ENCODE peak calls at places on chromosomes 6 and 20, in nine cellular contexts. One of them, this sample, is unnamed. For H3K4me1, the result is how much of the 10 kb centered on the place peaks cover.

GRCh38 chr6:89970072-89970471 is 75.8 kb downstream of the GJA10 start:
- DNase-seq in heart left ventricle: no peak
- DNase-seq in stomach: no peak
- DNase-seq in astrocyte: no peak
- DNase-seq in mammary epithelial cell: no peak
- DNase-seq in foreskin keratinocyte: no peak
- DNase-seq in tibial nerve: no peak
- DNase-seq in transverse colon: no peak
- DNase-seq in A673: no peak
- DNase-seq in this sample: no peak

GRCh38 chr6:139287868-139288267 is 3.9 kb downstream of the TXLNB start:
- DNase-seq in heart left ventricle: no peak
- DNase-seq in stomach: no peak
- DNase-seq in astrocyte: no peak
- DNase-seq in mammary epithelial cell: no peak
- DNase-seq in foreskin keratinocyte: no peak
- DNase-seq in tibial nerve: no peak
- DNase-seq in transverse colon: no peak
- DNase-seq in A673: no peak
- DNase-seq in this sample: no peak

GRCh38 chr6:110066091-110066490 is 88.0 kb downstream of the GPR6 start:
- DNase-seq in heart left ventricle: no peak
- DNase-seq in stomach: no peak
- DNase-seq in astrocyte: no peak
- DNase-seq in mammary epithelial cell: no peak
- DNase-seq in foreskin keratinocyte: no peak
- DNase-seq in tibial nerve: no peak
- DNase-seq in transverse colon: no peak
- DNase-seq in A673: no peak
- DNase-seq in this sample: no peak

GRCh38 chr20:44696315-44696714 is 18.9 kb upstream of the CCN5 start:
- DNase-seq in heart left ventricle: no peak
- DNase-seq in stomach: no peak
- DNase-seq in astrocyte: no peak
- DNase-seq in mammary epithelial cell: no peak
- DNase-seq in foreskin keratinocyte: no peak
- DNase-seq in tibial nerve: no peak
- DNase-seq in transverse colon: no peak
- DNase-seq in A673: peak
- DNase-seq in this sample: no peak

GRCh38 chr20:2814587-2815051 is at the start of gene C20orf141:
- DNase-seq in heart left ventricle: no peak
- DNase-seq in stomach: no peak
- DNase-seq in astrocyte: peak
- DNase-seq in mammary epithelial cell: peak
- DNase-seq in foreskin keratinocyte: peak
- DNase-seq in tibial nerve: peak
- DNase-seq in transverse colon: peak
- DNase-seq in A673: peak
- DNase-seq in this sample: no peak

GRCh38 chr6:37024665-37025337 is 19.3 kb downstream of the FGD2 start:
- DNase-seq in heart left ventricle: no peak
- DNase-seq in stomach: peak
- DNase-seq in astrocyte: no peak
- DNase-seq in mammary epithelial cell: peak
- DNase-seq in foreskin keratinocyte: peak
- DNase-seq in tibial nerve: no peak
- DNase-seq in transverse colon: no peak
- DNase-seq in A673: peak
- DNase-seq in this sample: peak

GRCh38 chr6:30752164-30752927 is 8.0 kb upstream of the IER3 start:
- DNase-seq in heart left ventricle: peak
- DNase-seq in stomach: peak
- DNase-seq in astrocyte: peak
- DNase-seq in mammary epithelial cell: peak
- DNase-seq in foreskin keratinocyte: peak
- DNase-seq in tibial nerve: peak
- DNase-seq in transverse colon: peak
- DNase-seq in A673: peak
- DNase-seq in this sample: peak

GRCh38 chr6:82988904-82989303 is 76.7 kb downstream of the UBE3D start:
- DNase-seq in heart left ventricle: no peak
- DNase-seq in stomach: no peak
- DNase-seq in astrocyte: peak
- DNase-seq in mammary epithelial cell: no peak
- DNase-seq in foreskin keratinocyte: no peak
- DNase-seq in tibial nerve: no peak
- DNase-seq in transverse colon: no peak
- DNase-seq in A673: no peak
- DNase-seq in this sample: no peak

GRCh38 chr6:112470396-112470795 is 123.3 kb downstream of the RFPL4B start:
- DNase-seq in heart left ventricle: no peak
- DNase-seq in stomach: no peak
- DNase-seq in astrocyte: peak
- DNase-seq in mammary epithelial cell: no peak
- DNase-seq in foreskin keratinocyte: no peak
- DNase-seq in tibial nerve: no peak
- DNase-seq in transverse colon: no peak
- DNase-seq in A673: no peak
- DNase-seq in this sample: no peak

GRCh38 chr20:23622839-23623343 is 14.9 kb downstream of the CST3 start:
- DNase-seq in heart left ventricle: no peak
- DNase-seq in stomach: peak
- DNase-seq in astrocyte: peak
- DNase-seq in mammary epithelial cell: peak
- DNase-seq in foreskin keratinocyte: peak
- DNase-seq in tibial nerve: peak
- DNase-seq in transverse colon: peak
- DNase-seq in A673: peak
- DNase-seq in this sample: peak

DNA sequence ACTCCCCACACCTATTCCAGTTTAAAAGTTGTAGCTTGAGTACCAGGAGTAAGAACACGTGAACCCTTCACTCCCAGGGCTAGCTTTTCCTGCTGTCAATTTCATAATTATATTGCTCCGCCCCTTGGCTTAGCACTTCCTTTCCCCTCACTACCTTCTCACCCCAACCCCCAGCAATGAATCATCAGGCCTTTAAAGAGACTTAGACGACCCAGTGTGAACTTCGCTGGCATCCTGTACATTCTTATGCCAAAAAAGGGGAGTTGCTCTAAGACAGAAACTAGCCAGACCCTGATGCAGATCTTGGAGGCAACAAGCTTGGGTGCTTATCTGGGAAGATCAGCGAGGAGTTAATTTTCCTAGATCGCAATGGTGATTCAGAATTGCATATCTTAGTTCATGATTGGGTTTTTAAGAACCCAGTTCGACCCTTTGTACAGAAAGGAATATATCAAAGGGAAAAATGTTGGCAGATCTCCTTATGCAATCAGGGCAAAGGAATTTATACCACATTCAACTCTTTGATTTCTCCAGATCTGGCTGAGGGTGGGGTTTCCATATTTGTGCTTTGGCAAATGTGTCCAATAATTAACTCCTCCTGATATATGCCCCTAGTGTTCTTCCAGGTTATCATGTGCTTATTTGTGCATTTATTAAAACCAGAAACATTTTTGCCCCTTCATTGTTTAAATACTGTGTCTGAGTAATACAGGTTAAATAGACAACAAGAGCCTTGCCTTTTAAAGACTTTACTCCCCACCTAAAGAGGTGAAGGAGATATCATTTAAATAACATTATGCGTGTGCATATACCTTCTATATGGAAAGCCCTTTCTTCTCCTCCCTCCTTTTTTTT is 8.1 kb upstream of the ATXN1 start:
- DNase-seq in heart left ventricle: no peak
- DNase-seq in stomach: peak
- DNase-seq in astrocyte: peak
- DNase-seq in mammary epithelial cell: peak
- DNase-seq in foreskin keratinocyte: peak
- DNase-seq in tibial nerve: no peak
- DNase-seq in transverse colon: peak
- DNase-seq in A673: peak
- DNase-seq in this sample: no peak
- H3K27ac ChIP-seq in heart left ventricle: peak
- H3K27ac ChIP-seq in stomach: peak
- H3K27ac ChIP-seq in astrocyte: peak
- H3K27ac ChIP-seq in mammary epithelial cell: peak
- H3K27ac ChIP-seq in foreskin keratinocyte: peak
- H3K27ac ChIP-seq in tibial nerve: no peak
- H3K27ac ChIP-seq in transverse colon: peak
- H3K27ac ChIP-seq in A673: no peak
- H3K27ac ChIP-seq in this sample: peak

DNA sequence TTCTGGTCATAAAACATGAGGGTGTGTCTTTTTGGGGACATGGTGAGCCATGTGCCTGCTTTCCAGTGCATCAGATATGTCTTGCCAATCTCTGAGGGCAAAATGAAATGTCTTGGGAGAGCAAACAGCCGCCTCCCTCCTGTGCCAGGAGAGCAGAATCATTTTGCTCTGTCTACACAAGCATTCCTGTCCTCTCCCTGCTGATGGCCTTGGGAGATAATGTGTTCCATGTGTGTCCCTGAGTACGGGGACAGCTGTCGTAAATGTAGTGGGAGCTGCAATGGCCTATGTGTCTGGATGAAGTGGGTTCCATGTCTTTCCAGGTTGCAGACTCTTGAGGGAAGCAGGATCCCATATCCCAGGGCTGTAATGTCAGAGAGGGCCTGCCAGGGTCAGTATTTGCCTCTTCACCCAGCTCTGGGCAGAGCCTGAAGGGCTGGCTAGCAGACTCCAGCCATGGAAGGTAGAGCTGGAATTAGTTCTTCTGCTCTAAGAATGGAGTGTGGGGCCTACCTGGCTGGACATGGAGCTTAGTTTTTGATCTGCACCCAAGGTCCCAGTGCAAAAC is 40.4 kb downstream of the MAFB start:
- DNase-seq in heart left ventricle: no peak
- DNase-seq in stomach: no peak
- DNase-seq in astrocyte: no peak
- DNase-seq in mammary epithelial cell: no peak
- DNase-seq in foreskin keratinocyte: no peak
- DNase-seq in tibial nerve: no peak
- DNase-seq in transverse colon: no peak
- DNase-seq in A673: no peak
- DNase-seq in this sample: no peak
- H3K4me1 ChIP-seq in heart left ventricle: under half
- H3K4me1 ChIP-seq in stomach: under half
- H3K4me1 ChIP-seq in astrocyte: under half
- H3K4me1 ChIP-seq in mammary epithelial cell: under half
- H3K4me1 ChIP-seq in foreskin keratinocyte: under half
- H3K4me1 ChIP-seq in tibial nerve: under half
- H3K4me1 ChIP-seq in transverse colon: under half
- H3K4me1 ChIP-seq in A673: half or more
- H3K4me1 ChIP-seq in this sample: under half

DNA sequence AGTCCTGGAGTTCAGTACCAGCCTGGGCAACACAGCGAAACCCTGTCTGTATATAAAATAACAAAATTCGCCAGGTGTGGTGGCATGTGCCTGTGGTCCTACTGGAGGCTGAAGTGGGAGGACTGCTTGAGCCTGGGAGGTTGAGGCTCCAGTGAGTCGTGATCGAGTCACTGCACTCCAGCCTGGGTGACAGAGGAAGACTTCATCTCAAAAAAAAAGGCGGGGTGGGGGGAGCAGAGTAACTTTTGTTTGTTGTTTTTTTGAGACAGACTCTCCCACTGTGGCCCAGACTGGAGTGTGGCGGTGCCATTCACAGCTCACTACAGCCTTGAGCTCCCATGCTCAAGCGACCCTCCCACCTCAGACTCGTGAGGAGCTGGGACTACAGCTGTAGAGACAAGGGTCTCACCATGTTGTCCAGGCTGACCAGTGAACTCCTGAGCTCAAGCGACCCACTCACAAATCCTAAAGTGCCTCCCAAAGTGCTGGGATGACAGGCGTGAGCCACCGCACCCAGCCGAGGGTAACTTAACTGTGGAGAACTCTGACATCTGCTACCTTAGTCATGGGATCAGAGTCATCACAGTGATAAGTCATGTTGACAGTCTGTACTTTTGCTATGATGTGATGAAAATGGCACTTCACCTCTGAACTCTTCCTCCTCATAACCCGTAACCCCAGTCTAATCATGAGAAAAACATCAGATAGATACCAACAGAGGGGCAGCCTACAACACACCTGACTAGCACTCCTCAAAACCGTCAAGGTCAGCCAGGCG is 16.5 kb downstream of the PEDS1 start:
- DNase-seq in heart left ventricle: no peak
- DNase-seq in stomach: no peak
- DNase-seq in astrocyte: peak
- DNase-seq in mammary epithelial cell: peak
- DNase-seq in foreskin keratinocyte: no peak
- DNase-seq in tibial nerve: no peak
- DNase-seq in transverse colon: no peak
- DNase-seq in A673: no peak
- DNase-seq in this sample: no peak
- H3K27ac ChIP-seq in heart left ventricle: peak
- H3K27ac ChIP-seq in stomach: peak
- H3K27ac ChIP-seq in astrocyte: peak
- H3K27ac ChIP-seq in mammary epithelial cell: peak
- H3K27ac ChIP-seq in foreskin keratinocyte: peak
- H3K27ac ChIP-seq in tibial nerve: peak
- H3K27ac ChIP-seq in transverse colon: peak
- H3K27ac ChIP-seq in A673: no peak
- H3K27ac ChIP-seq in this sample: peak

GRCh38 chr20:25018425-25018824 is 25.9 kb upstream of the APMAP start:
- DNase-seq in heart left ventricle: no peak
- DNase-seq in stomach: peak
- DNase-seq in astrocyte: no peak
- DNase-seq in mammary epithelial cell: no peak
- DNase-seq in foreskin keratinocyte: no peak
- DNase-seq in tibial nerve: no peak
- DNase-seq in transverse colon: no peak
- DNase-seq in A673: no peak
- DNase-seq in this sample: no peak
- H3K4me1 ChIP-seq in heart left ventricle: under half
- H3K4me1 ChIP-seq in stomach: under half
- H3K4me1 ChIP-seq in astrocyte: under half
- H3K4me1 ChIP-seq in mammary epithelial cell: under half
- H3K4me1 ChIP-seq in foreskin keratinocyte: under half
- H3K4me1 ChIP-seq in tibial nerve: under half
- H3K4me1 ChIP-seq in transverse colon: under half
- H3K4me1 ChIP-seq in A673: under half
- H3K4me1 ChIP-seq in this sample: under half

GRCh38 chr6:133313068-133313467 is 71.9 kb downstream of the EYA4 start:
- DNase-seq in heart left ventricle: no peak
- DNase-seq in stomach: no peak
- DNase-seq in astrocyte: no peak
- DNase-seq in mammary epithelial cell: no peak
- DNase-seq in foreskin keratinocyte: no peak
- DNase-seq in tibial nerve: no peak
- DNase-seq in transverse colon: no peak
- DNase-seq in A673: peak
- DNase-seq in this sample: no peak
- H3K27ac ChIP-seq in heart left ventricle: no peak
- H3K27ac ChIP-seq in stomach: no peak
- H3K27ac ChIP-seq in astrocyte: no peak
- H3K27ac ChIP-seq in mammary epithelial cell: no peak
- H3K27ac ChIP-seq in foreskin keratinocyte: no peak
- H3K27ac ChIP-seq in tibial nerve: no peak
- H3K27ac ChIP-seq in transverse colon: no peak
- H3K27ac ChIP-seq in A673: no peak
- H3K27ac ChIP-seq in this sample: no peak